ENCODE peak calls at places on chromosomes 7 and 10, in four cellular contexts. B is ELR, W is SHP77, G is mammary epithelial cell. I is an unnamed sample.

GRCh38 chr7:115097175-115097671 is 175.3 kb downstream of the MDFIC start:
- DNase-seq in B (peak), G (peak), W (no peak), I (peak)

GRCh38 chr7:24920702-24921679 is 59.0 kb downstream of the OSBPL3 start:
- DNase-seq in W (no peak), G (no peak), B (no peak), I (no peak)

GRCh38 chr10:118871244-118871865 is 116.6 kb upstream of the CACUL1 start:
- DNase-seq in G (peak), W (no peak), B (no peak), I (peak)

GRCh38 chr10:95474228-95475002 is 86.8 kb downstream of the SORBS1 start:
- DNase-seq in G (peak), B (no peak), W (peak), I (peak)

GRCh38 chr10:57395921-57396320 is 871.8 kb downstream of the IPMK start:
- DNase-seq in B (no peak), W (no peak), G (no peak), I (peak)

GRCh38 chr10:80122746-80123145 is 9.8 kb upstream of the PLAC9 start:
- DNase-seq in W (no peak), G (no peak), B (no peak), I (no peak)

GRCh38 chr7:146115665-146116451 is 743 bp upstream of the CNTNAP2 start:
- DNase-seq in G (peak), B (no peak), W (peak), I (peak)

GRCh38 chr10:4688620-4689019 is 137.4 kb upstream of the AKR1E2 start:
- DNase-seq in B (no peak), G (no peak), W (no peak), I (no peak)

GRCh38 chr7:31764457-31764856 is 77.4 kb downstream of the PPP1R17 start:
- DNase-seq in W (no peak), G (no peak), B (no peak), I (no peak)

GRCh38 chr10:123150986-123151738 is 3.0 kb upstream of the BUB3 start:
- DNase-seq in G (peak), B (no peak), W (no peak), I (no peak)

GRCh38 chr10:33897255-33897893 is 562.9 kb upstream of the NRP1 start:
- DNase-seq in W (no peak), G (peak), B (peak), I (peak)

GRCh38 chr7:158957507-158957900 is 101.1 kb downstream of the DYNC2I1 start:
- DNase-seq in B (no peak), G (peak), W (peak), I (peak)

I was measured in RWPE1.